ENCODE peak calls at places on chromosomes 4 and X, in five cellular contexts. M, F, W, V and T are unnamed samples.

GRCh38 chr4:88613417-88613875 is 21.2 kb downstream of the HERC3 start:
- DNase-seq in M (no peak), V (peak; percentile 43), W (no peak), F (peak; percentile 32), T (no peak)

GRCh38 chr4:88110826-88111225 is 47.6 kb downstream of the ABCG2 start:
- DNase-seq in M (no peak), W (no peak), V (no peak), F (no peak), T (no peak)

GRCh38 chr4:90127223-90127705 is at the start of gene CCSER1:
- DNase-seq in W (peak; percentile 35), F (peak; percentile 40), V (peak; percentile 12), M (peak; percentile 79), T (no peak)

GRCh38 chr4:138540056-138540800 is 298.1 kb upstream of the SLC7A11 start:
- DNase-seq in F (no peak), W (no peak), M (no peak), V (no peak), T (peak; percentile 72)

GRCh38 chrX:125769628-125770027 is 396.5 kb downstream of the DCAF12L2 start:
- DNase-seq in W (no peak), V (no peak), M (no peak), F (no peak), T (no peak)

GRCh38 chr4:21952549-21952948 is 4.0 kb upstream of the KCNIP4 start:
- DNase-seq in V (no peak), W (no peak), F (no peak), M (no peak), T (no peak)

GRCh38 chr4:93633721-93634120 is 194.8 kb upstream of the ATOH1 start:
- DNase-seq in M (no peak), W (no peak), F (no peak), V (no peak), T (peak; percentile 45)

GRCh38 chrX:133926099-133926498 is 59.3 kb downstream of the GPC3 start:
- DNase-seq in F (no peak), W (no peak), V (no peak), M (no peak), T (no peak)

GRCh38 chrX:70434914-70435586 is 9.6 kb upstream of the DLG3 start:
- DNase-seq in V (no peak), M (peak; percentile 31), F (peak; percentile 26), W (no peak), T (no peak)

GRCh38 chrX:44785652-44786051 is 58.2 kb upstream of the DUSP21 start:
- DNase-seq in M (no peak), F (peak; percentile 25), V (no peak), W (no peak), T (no peak)

GRCh38 chr4:89247951-89248350 is 59.6 kb downstream of the GPRIN3 start:
- DNase-seq in M (no peak), W (no peak), F (no peak), V (no peak), T (no peak)

GRCh38 chrX:121851033-121851432 is 803.6 kb downstream of the GLUD2 start:
- DNase-seq in V (no peak), M (no peak), W (no peak), F (peak; percentile 44), T (peak; percentile 18)

GRCh38 chr4:163948920-163949455 is 454.5 kb downstream of the TMA16 start:
- DNase-seq in V (no peak), M (no peak), W (no peak), F (no peak), T (no peak)

GRCh38 chrX:35289952-35290351 is 347.4 kb downstream of the FAM47B start:
- DNase-seq in F (no peak), W (no peak), V (no peak), M (no peak), T (no peak)

GRCh38 chr4:121070274-121070673 is 2.1 kb downstream of the NDNF start:
- DNase-seq in F (no peak), M (no peak), W (no peak), V (no peak), T (no peak)

GRCh38 chr4:8110071-8110986 is 48.3 kb downstream of the ABLIM2 start:
- DNase-seq in W (no peak), F (peak; percentile 33), V (no peak), M (no peak), T (no peak)

GRCh38 chr4:7361256-7361655 is 73.5 kb downstream of the PSAPL1 start:
- DNase-seq in M (peak; percentile 53), V (no peak), F (no peak), W (no peak), T (no peak)

GRCh38 chr4:184815046-184815877 is 10.5 kb downstream of the ACSL1 start:
- DNase-seq in W (no peak), F (peak; percentile 86), V (no peak), M (peak; percentile 66), T (no peak)

GRCh38 chrX:99271641-99272040 is 1138.4 kb downstream of the PCDH19 start:
- DNase-seq in M (no peak), V (no peak), F (no peak), W (no peak), T (no peak)

GRCh38 chrX:99266255-99266654 is 1143.8 kb downstream of the PCDH19 start:
- DNase-seq in F (no peak), W (no peak), V (no peak), M (no peak), T (no peak)
- TF ChIP-seq CTCF in F (no peak), W (no peak), V (no peak), M (no peak), T (no peak)

GRCh38 chr4:19158451-19158850 is 1093.3 kb upstream of the SLIT2 start:
- DNase-seq in V (no peak), F (no peak), M (no peak), W (no peak), T (no peak)

GRCh38 chr4:19152264-19152663 is 1099.4 kb upstream of the SLIT2 start:
- DNase-seq in W (no peak), M (no peak), F (no peak), V (no peak), T (no peak)

GRCh38 chr4:19151684-19152083 is 1100.0 kb upstream of the SLIT2 start:
- DNase-seq in W (no peak), V (no peak), F (no peak), M (no peak), T (no peak)

GRCh38 chr4:19156786-19157185 is 1094.9 kb upstream of the SLIT2 start:
- DNase-seq in V (no peak), W (no peak), M (no peak), F (no peak), T (no peak)

GRCh38 chr4:19155568-19155967 is 1096.1 kb upstream of the SLIT2 start:
- DNase-seq in W (no peak), M (no peak), F (no peak), V (no peak), T (no peak)
- TF ChIP-seq CTCF in W (no peak), M (no peak), F (no peak), V (no peak), T (no peak)

GRCh38 chr4:25890653-25891485 is 23.2 kb upstream of the SMIM20 start:
- DNase-seq in M (no peak), F (no peak), V (no peak), W (no peak), T (no peak)
- TF ChIP-seq CTCF in M (no peak), F (no peak), V (no peak), W (no peak), T (peak; percentile 4)

DNA sequence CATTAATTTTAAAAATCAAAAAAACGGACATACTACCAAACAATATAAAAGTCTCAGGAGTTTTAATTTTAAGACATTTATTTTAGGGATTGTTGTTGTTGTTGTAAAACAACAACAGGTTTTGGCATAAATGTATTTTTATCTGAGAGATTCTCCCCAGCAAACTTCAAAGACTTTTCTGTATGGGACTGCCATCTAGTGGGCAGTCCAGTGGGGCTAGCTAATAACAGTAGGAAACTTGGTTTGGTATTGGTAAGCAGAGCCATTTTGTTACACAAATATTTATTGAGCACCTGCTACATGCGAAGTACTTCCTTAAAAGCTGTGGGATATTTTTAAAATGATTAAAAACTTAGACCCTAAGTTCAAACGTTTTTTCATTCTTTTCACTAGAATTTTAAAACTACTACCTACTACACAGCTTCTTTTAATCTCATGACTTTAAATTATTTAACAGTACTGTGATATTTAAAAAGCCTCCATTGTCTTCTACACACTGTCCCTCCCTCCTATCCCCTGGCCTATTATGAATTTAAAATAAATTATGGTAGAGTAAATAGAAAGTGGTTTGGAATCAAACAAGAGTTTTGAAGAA is 1028.4 kb upstream of the INTU start:
- DNase-seq in V (no peak), M (no peak), W (no peak), F (peak; percentile 63), T (no peak)
- TF ChIP-seq CTCF in V (no peak), M (peak; percentile 28), W (peak; percentile 47), F (peak; percentile 92), T (peak; percentile 81)

GRCh38 chr4:183099537-183100297 is 660 bp downstream of the WWC2 start:
- DNase-seq in M (peak; percentile 30), V (no peak), W (no peak), F (no peak), T (no peak)
- TF ChIP-seq CTCF in M (no peak), V (no peak), W (no peak), F (no peak), T (peak; percentile 28)

DNA sequence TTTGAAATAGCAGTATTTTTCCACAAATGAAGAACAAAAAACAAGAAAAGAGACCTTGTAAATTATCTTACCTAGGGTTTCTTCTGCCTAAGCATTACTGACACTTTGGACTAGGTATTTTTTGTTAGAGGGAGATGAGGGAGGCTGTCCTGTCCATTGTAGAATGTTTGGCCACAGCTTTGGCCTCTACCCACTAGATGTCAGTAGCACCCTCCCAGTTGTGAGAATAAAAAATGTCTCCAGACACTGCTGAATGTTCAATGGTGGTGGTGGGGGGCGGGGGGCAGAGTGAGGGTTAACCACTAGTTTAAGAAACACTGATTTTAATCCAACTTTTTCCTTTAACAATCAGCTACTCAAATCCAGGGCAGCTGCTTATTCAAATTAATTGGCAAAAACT is 25.8 kb downstream of the OTUD4 start:
- DNase-seq in M (no peak), F (peak; percentile 57), V (no peak), W (no peak), T (no peak)
- TF ChIP-seq CTCF in M (peak; percentile 32), F (peak; percentile 73), V (no peak), W (peak; percentile 34), T (peak; percentile 70)

DNA sequence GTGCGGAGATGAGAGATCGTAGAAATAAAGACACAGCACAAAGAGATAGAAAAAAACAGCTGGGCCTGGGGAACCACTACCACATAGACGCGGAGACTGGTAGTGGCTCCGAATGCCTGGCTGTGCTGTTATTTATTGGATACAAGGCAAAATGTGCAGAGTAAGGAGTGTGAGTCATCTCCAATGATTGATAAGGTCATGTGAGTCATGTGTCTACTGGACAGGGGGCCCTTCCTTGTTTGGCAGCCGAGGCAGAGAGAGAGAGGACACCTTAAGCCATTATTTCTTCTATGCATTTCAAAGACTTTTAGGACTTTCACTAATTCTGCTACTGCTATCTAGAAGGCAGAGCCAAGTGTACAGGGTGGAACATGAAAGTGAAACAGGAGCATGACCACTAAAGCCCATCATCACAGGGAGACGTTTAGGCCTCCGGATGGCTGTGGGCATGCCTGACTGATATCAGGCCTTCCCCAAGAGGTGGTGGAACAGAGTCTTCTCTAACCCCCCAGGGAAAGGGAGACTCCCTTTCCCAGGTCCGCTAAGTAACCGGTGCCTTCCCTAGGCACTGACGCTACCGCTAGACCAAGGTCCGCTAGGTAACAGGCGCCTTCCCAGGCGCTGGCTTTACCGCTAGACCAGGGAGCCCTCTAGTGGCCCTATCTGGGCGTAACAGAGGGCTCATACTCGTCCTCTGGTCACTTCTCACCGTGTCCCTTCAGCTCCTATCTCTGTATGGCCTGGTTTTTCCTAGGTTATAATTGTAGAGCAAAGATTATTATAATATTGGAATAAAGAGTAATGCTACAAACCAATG is 921.5 kb upstream of the PCDH10 start:
- DNase-seq in F (peak; percentile 64), V (no peak), W (no peak), M (peak; percentile 10), T (no peak)
- TF ChIP-seq CTCF in F (peak; percentile 59), V (no peak), W (no peak), M (no peak), T (peak; percentile 33)